ENCODE peak calls at places on chromosomes 16 and 17, in six cellular contexts. N is astrocyte of the spinal cord, L is MV-4-11, G is GM04504, F is tibial nerve, Z is G401. E is an unnamed sample.
A peak's percentile ranks its signal among the peaks of the same experiment; 100 is the strongest.

GRCh38 chr16:70612931-70613330 is 33.4 kb upstream of the IL34 start:
- DNase-seq in N (no peak), L (peak; percentile 97), G (no peak), F (no peak), Z (no peak), E (no peak)

GRCh38 chr17:34613064-34614019 is 34.0 kb downstream of the TMEM132E start:
- DNase-seq in N (no peak), L (no peak), G (no peak), F (no peak), Z (peak; percentile 67), E (no peak)

GRCh38 chr17:63399856-63400255 is 46.2 kb downstream of the CYB561 start:
- DNase-seq in N (peak; percentile 19), L (no peak), G (peak; percentile 40), F (no peak), Z (no peak), E (no peak)

GRCh38 chr17:27158390-27158789 is 135.5 kb upstream of the WSB1 start:
- DNase-seq in N (no peak), L (no peak), G (no peak), F (no peak), Z (no peak), E (no peak)

GRCh38 chr16:24253192-24253591 is 2.9 kb upstream of the CACNG3 start:
- DNase-seq in N (peak; percentile 15), L (peak; percentile 30), G (no peak), F (no peak), Z (peak; percentile 71), E (peak; percentile 25)

GRCh38 chr16:8712589-8713361 is 38.4 kb downstream of the ABAT start:
- DNase-seq in N (no peak), L (no peak), G (no peak), F (no peak), Z (peak; percentile 88), E (no peak)

GRCh38 chr17:62898239-62898864 is 67.7 kb upstream of the TANC2 start:
- DNase-seq in N (no peak), L (no peak), G (no peak), F (no peak), Z (no peak), E (no peak)

GRCh38 chr16:14129502-14129901 is 58.4 kb downstream of the MRTFB start:
- DNase-seq in N (no peak), L (no peak), G (no peak), F (no peak), Z (no peak), E (no peak)

GRCh38 chr17:57420674-57421392 is 164.5 kb downstream of the MSI2 start:
- DNase-seq in N (no peak), L (no peak), G (no peak), F (no peak), Z (no peak), E (no peak)

GRCh38 chr17:13704333-13704732 is 102.6 kb upstream of the HS3ST3A1 start:
- DNase-seq in N (peak; percentile 69), L (no peak), G (peak; percentile 57), F (no peak), Z (no peak), E (no peak)

GRCh38 chr16:25692307-25692706 is 548 bp downstream of the HS3ST4 start:
- DNase-seq in N (no peak), L (no peak), G (no peak), F (no peak), Z (no peak), E (no peak)

GRCh38 chr17:68255151-68255550 is 7.3 kb downstream of the AMZ2 start:
- DNase-seq in N (no peak), L (no peak), G (no peak), F (no peak), Z (no peak), E (no peak)

GRCh38 chr16:30783280-30784109 is 3.5 kb downstream of the ZNF629 start:
- DNase-seq in N (no peak), L (no peak), G (no peak), F (no peak), Z (no peak), E (no peak)

GRCh38 chr17:40516581-40517285 is 15.3 kb upstream of the TNS4 start:
- DNase-seq in N (peak; percentile 59), L (peak; percentile 93), G (no peak), F (no peak), Z (no peak), E (peak; percentile 45)

GRCh38 chr17:77602883-77603640 is 355.4 kb upstream of the TNRC6C start:
- DNase-seq in N (no peak), L (no peak), G (no peak), F (no peak), Z (peak; percentile 19), E (no peak)

E was measured in GDM1.